ENCODE peak calls at places on chromosomes 13 and 19, in nine cellular contexts. O is WTC11, M is M059J, S is neural crest cell, L is mesothelial cell of epicardium, U is DMS153, X is fibroblast of the aortic adventitia, W is small intestine, C is skeletal muscle cell. N is an unnamed sample.

GRCh38 chr13:51768378-51768921 is 35.5 kb downstream of the DHRS12 start:
- DNase-seq in C (no peak), S (no peak), X (no peak), U (no peak), M (no peak), O (peak), L (no peak), W (no peak), N (no peak)

GRCh38 chr13:51101636-51102218 is 9.3 kb downstream of the C13orf42 start:
- DNase-seq in O (no peak), L (no peak), S (no peak), W (no peak), M (no peak), U (no peak), X (no peak), C (no peak), N (no peak)

GRCh38 chr19:39951686-39952085 is 17.3 kb upstream of the FCGBP start:
- DNase-seq in C (peak), X (peak), U (no peak), O (no peak), S (no peak), L (no peak), W (peak), M (peak), N (no peak)

GRCh38 chr13:49395416-49396277 is 48.2 kb downstream of the CAB39L start:
- DNase-seq in M (no peak), S (no peak), O (no peak), L (no peak), X (peak), C (no peak), W (no peak), U (no peak), N (no peak)

GRCh38 chr13:113489549-113490495 is 689 bp downstream of the DCUN1D2 start:
- DNase-seq in X (peak), C (no peak), L (no peak), O (peak), W (peak), M (peak), U (no peak), S (peak), N (peak)

GRCh38 chr19:48842744-48843162 is 6.5 kb upstream of the HSD17B14 start:
- DNase-seq in O (peak), C (no peak), W (peak), M (peak), U (peak), X (peak), L (no peak), S (peak), N (peak)

GRCh38 chr13:32264407-32264806 is 50.8 kb downstream of the ZAR1L start:
- DNase-seq in C (no peak), X (peak), O (no peak), L (no peak), M (peak), U (no peak), S (no peak), W (no peak), N (no peak)

GRCh38 chr13:113460599-113460998 is 7.3 kb upstream of the ADPRHL1 start:
- DNase-seq in X (no peak), O (no peak), U (no peak), W (no peak), L (no peak), S (no peak), C (no peak), M (no peak), N (no peak)

GRCh38 chr13:44688652-44689051 is 112.5 kb upstream of the TSC22D1 start:
- DNase-seq in U (no peak), M (no peak), O (no peak), X (no peak), C (no peak), S (no peak), W (no peak), L (no peak), N (no peak)

GRCh38 chr13:42991892-42992584 is at the start of gene EPSTI1:
- DNase-seq in S (peak), W (peak), L (peak), X (peak), M (peak), O (peak), U (no peak), C (no peak), N (peak)

GRCh38 chr13:59846845-59847620 is 316.7 kb downstream of the DIAPH3 start:
- DNase-seq in L (no peak), S (no peak), O (no peak), U (no peak), X (no peak), M (no peak), W (no peak), C (no peak), N (no peak)

GRCh38 chr13:32878172-32878571 is 138.1 kb upstream of the KL start:
- DNase-seq in M (peak), W (no peak), U (no peak), X (peak), C (no peak), L (no peak), S (no peak), O (no peak), N (no peak)

GRCh38 chr13:74134226-74134776 is at the start of gene KLF12:
- DNase-seq in W (peak), M (peak), C (peak), U (peak), L (peak), O (peak), S (peak), X (peak), N (peak)

GRCh38 chr19:16836115-16836905 is 7.1 kb downstream of the SIN3B start:
- DNase-seq in U (no peak), X (peak), C (no peak), W (no peak), M (peak), S (no peak), O (peak), L (no peak), N (no peak)

N was measured in colonic mucosa.